ENCODE peak calls at places on chromosome X, in four cellular contexts. One of them, this sample, is unnamed.

GRCh38 chrX:129701624-129702069 is 37.1 kb upstream of the XPNPEP2 start:
- DNase-seq in endothelial cell of umbilical vein: no peak
- DNase-seq in K562: no peak
- DNase-seq in IMR-90: peak; percentile 31
- DNase-seq in this sample: no peak

GRCh38 chrX:151084454-151084853 is 91.9 kb upstream of the GPR50 start:
- DNase-seq in K562: no peak
- DNase-seq in IMR-90: no peak
- DNase-seq in endothelial cell of umbilical vein: no peak
- DNase-seq in this sample: no peak

GRCh38 chrX:4043951-4044350 is 330.5 kb upstream of the PRKX start:
- DNase-seq in K562: no peak
- DNase-seq in IMR-90: no peak
- DNase-seq in endothelial cell of umbilical vein: no peak
- DNase-seq in this sample: no peak

GRCh38 chrX:21479695-21480280 is 105.6 kb downstream of the CNKSR2 start:
- DNase-seq in IMR-90: peak; percentile 54
- DNase-seq in endothelial cell of umbilical vein: peak; percentile 49
- DNase-seq in K562: no peak
- DNase-seq in this sample: peak; percentile 33

GRCh38 chrX:107449490-107450175 is at the start of gene FRMPD3:
- DNase-seq in IMR-90: no peak
- DNase-seq in K562: no peak
- DNase-seq in endothelial cell of umbilical vein: no peak
- DNase-seq in this sample: no peak

GRCh38 chrX:121245763-121246162 is 198.4 kb downstream of the GLUD2 start:
- DNase-seq in endothelial cell of umbilical vein: no peak
- DNase-seq in IMR-90: no peak
- DNase-seq in K562: no peak
- DNase-seq in this sample: no peak

GRCh38 chrX:11789809-11790208 is 31.8 kb downstream of the MSL3 start:
- DNase-seq in endothelial cell of umbilical vein: no peak
- DNase-seq in K562: no peak
- DNase-seq in IMR-90: no peak
- DNase-seq in this sample: no peak

GRCh38 chrX:47502591-47503222 is 19.7 kb upstream of the ZNF41 start:
- DNase-seq in IMR-90: peak; percentile 61
- DNase-seq in K562: no peak
- DNase-seq in endothelial cell of umbilical vein: no peak
- DNase-seq in this sample: no peak

GRCh38 chrX:47991263-47992092 is 12.3 kb downstream of the ZNF182 start:
- DNase-seq in K562: no peak
- DNase-seq in IMR-90: peak; percentile 53
- DNase-seq in endothelial cell of umbilical vein: no peak
- DNase-seq in this sample: peak; percentile 21

GRCh38 chrX:138034136-138034535 is 468.2 kb downstream of the ZIC3 start:
- DNase-seq in IMR-90: no peak
- DNase-seq in K562: no peak
- DNase-seq in endothelial cell of umbilical vein: no peak
- DNase-seq in this sample: no peak

GRCh38 chrX:46044486-46044885 is 500.7 kb downstream of the ZNF674 start:
- DNase-seq in IMR-90: no peak
- DNase-seq in endothelial cell of umbilical vein: no peak
- DNase-seq in K562: no peak
- DNase-seq in this sample: no peak

GRCh38 chrX:119240356-119240755 is 4.3 kb downstream of the PGRMC1 start:
- DNase-seq in IMR-90: peak; percentile 75
- DNase-seq in endothelial cell of umbilical vein: no peak
- DNase-seq in K562: no peak
- DNase-seq in this sample: no peak

GRCh38 chrX:53684415-53685192 is 1.9 kb downstream of the HUWE1 start:
- DNase-seq in IMR-90: no peak
- DNase-seq in K562: no peak
- DNase-seq in endothelial cell of umbilical vein: no peak
- DNase-seq in this sample: no peak

DNA sequence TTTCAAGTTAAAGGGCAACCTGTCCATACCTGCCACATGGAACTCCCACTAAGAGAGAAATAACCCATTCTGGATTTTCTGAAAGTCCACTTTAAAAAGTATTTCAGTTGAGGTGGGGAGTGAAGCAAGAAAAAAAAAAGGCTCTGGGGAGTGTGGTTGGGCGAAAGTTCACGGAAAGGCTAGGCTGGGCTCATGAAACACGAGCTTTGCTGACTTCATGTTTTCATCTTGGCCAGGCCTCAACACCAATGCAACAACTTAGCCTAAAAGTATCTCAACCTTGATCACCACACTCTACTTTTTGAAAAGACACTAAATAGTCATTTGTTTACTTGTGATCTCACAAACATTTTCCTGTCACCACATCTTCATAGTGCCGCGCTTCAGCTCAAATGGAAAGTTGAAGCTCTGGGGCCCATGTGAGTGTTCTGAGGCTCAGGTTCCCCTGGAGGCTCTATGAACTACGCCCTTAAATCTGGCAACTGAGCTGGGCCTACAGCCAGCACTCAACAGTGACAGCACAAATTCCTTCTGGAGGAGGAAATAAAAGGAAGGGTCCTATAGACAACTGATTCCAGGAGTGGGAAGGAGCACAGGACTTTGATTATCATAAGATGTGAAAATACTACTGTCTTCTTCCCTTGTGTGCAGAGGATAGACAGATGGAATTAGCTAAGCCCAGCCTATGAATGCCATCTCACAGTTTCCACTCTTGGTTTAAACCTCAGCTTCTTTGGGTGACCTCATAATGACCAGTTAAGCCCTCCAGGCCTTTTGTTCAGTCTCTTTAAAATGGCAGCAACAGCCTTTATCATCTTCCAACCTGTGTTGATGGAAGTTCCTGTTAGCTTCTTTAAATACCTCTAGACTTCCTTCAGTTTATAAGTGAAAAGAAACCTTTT is 5.1 kb downstream of the CD40LG start:
- DNase-seq in K562: no peak
- DNase-seq in IMR-90: no peak
- DNase-seq in endothelial cell of umbilical vein: no peak
- DNase-seq in this sample: no peak
- H3K9me3 ChIP-seq in K562: no peaks in the 10 kb centered on the region
- H3K9me3 ChIP-seq in IMR-90: no peaks in the 10 kb centered on the region
- H3K9me3 ChIP-seq in endothelial cell of umbilical vein: no peaks in the 10 kb centered on the region
- H3K9me3 ChIP-seq in this sample: no peaks in the 10 kb centered on the region

DNA sequence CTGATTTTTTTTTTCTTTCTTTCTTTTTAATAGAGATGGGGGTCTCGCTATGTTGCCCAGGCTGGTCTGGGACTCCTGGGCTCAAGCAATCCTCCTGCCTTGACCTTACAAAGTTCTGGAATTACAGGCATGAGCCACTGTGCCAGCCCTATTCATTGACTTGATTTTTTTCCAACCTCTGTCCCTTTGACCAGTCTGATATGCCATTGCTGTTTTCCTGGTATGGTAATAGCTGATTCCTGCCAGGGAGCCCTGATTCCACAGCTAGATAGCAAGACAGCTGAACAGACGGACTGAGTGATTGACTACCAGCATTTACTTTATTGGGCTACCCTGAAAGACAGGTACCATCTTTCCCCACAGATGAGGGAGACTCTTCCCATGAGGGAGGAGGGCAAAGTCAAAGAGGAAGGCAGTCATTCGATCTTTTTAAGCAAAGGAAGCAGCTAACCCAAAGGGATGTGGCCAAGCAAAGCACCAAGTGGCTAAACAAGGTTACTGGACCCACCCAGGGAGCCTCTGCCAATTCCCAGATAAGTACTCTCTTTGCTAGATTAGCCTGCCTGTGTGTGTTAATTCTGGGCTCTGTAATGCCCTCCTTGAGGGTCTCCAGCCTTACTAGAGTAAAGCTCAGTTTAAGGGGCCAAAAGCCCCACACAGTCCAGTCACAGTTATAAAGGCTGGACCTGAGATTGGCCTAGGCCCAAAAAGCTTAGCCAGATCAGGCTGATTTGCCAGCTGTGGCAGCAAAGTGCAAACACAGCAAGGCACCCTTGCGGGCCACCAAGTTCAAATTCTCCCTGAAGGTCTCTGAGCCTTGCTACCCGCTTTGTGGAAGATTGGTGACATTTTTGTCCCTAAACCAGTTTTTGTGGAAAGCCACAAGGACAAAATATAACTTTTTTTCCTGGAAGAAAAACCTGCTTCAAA is 192.4 kb upstream of the GPC4 start:
- DNase-seq in IMR-90: no peak
- DNase-seq in endothelial cell of umbilical vein: no peak
- DNase-seq in K562: no peak
- DNase-seq in this sample: no peak
- H3K9me1 ChIP-seq in IMR-90: no peaks in the 10 kb centered on the region
- H3K9me1 ChIP-seq in endothelial cell of umbilical vein: no peaks in the 10 kb centered on the region
- H3K9me1 ChIP-seq in K562: no peaks in the 10 kb centered on the region
- H3K9me1 ChIP-seq in this sample: no peaks in the 10 kb centered on the region

GRCh38 chrX:154435171-154435733 is 1.7 kb upstream of the GDI1 start:
- DNase-seq in IMR-90: no peak
- DNase-seq in endothelial cell of umbilical vein: no peak
- DNase-seq in K562: no peak
- DNase-seq in this sample: no peak
- H3K9me3 ChIP-seq in IMR-90: no peaks in the 10 kb centered on the region
- H3K9me3 ChIP-seq in endothelial cell of umbilical vein: no peaks in the 10 kb centered on the region
- H3K9me3 ChIP-seq in K562: no peaks in the 10 kb centered on the region
- H3K9me3 ChIP-seq in this sample: peaks cover 4% of the 10 kb centered on the region

DNA sequence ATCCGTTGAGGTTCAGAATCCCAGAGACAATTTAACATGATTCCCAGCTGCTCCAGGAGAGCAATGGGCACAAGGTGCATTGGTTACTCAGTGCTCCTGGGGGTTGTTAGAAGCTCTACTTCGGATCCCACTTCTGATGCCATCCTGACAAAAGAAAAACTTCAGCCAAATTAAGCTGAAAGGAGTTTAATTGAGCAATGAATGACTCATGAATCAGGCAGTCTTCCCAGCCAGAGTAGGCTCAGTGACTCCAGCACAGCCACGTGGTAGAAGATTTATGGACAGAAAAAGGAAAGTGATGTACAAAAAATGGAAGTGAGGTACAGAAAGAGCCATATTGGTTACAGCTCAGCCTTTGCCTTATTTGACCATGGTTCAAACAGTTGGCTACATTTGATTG is 95.7 kb downstream of the PWWP3B start:
- DNase-seq in endothelial cell of umbilical vein: no peak
- DNase-seq in IMR-90: no peak
- DNase-seq in K562: no peak
- DNase-seq in this sample: no peak
- H3K9me1 ChIP-seq in endothelial cell of umbilical vein: no peaks in the 10 kb centered on the region
- H3K9me1 ChIP-seq in IMR-90: no peaks in the 10 kb centered on the region
- H3K9me1 ChIP-seq in K562: no peaks in the 10 kb centered on the region
- H3K9me1 ChIP-seq in this sample: no peaks in the 10 kb centered on the region

This sample was measured in keratinocyte.